ENCODE peak calls at places on chromosomes 7 and 10, in five cellular contexts. Q, S, U, F and Z are unnamed samples.

GRCh38 chr10:125035136-125035535 is 93.2 kb downstream of the ZRANB1 start:
- DNase-seq in S (no peak), Q (no peak), F (no peak), U (peak; percentile 83), Z (no peak)

GRCh38 chr10:70053896-70054641 is 1.4 kb downstream of the MACROH2A2 start:
- DNase-seq in Q (no peak), F (no peak), U (no peak), S (no peak), Z (peak; percentile 59)

GRCh38 chr7:22447759-22448158 is 52.2 kb downstream of the STEAP1B start:
- DNase-seq in U (no peak), S (no peak), F (no peak), Q (peak; percentile 45), Z (peak; percentile 53)

GRCh38 chr10:33139191-33139646 is 181.2 kb upstream of the ITGB1 start:
- DNase-seq in F (peak; percentile 53), U (no peak), S (peak; percentile 78), Q (no peak), Z (no peak)

GRCh38 chr10:123007558-123008378 is 827 bp downstream of the IKZF5 start:
- DNase-seq in F (peak; percentile 18), U (peak; percentile 8), S (peak; percentile 31), Q (no peak), Z (peak; percentile 49)

GRCh38 chr10:49187950-49188761 is at the start of gene TMEM273:
- DNase-seq in Q (no peak), S (no peak), U (no peak), F (no peak), Z (peak; percentile 25)

GRCh38 chr10:129621694-129622093 is 154.7 kb downstream of the MGMT start:
- DNase-seq in F (no peak), Q (no peak), U (no peak), S (no peak), Z (no peak)

GRCh38 chr10:28280652-28281051 is 22.2 kb downstream of the MPP7 start:
- DNase-seq in F (no peak), S (no peak), Q (no peak), U (no peak), Z (no peak)

GRCh38 chr10:100890696-100891271 is 22.0 kb upstream of the SLF2 start:
- DNase-seq in F (no peak), S (no peak), U (peak; percentile 91), Q (no peak), Z (no peak)

GRCh38 chr10:119095648-119096047 is 8.3 kb upstream of the DENND10 start:
- DNase-seq in Q (no peak), S (no peak), U (no peak), F (no peak), Z (no peak)

GRCh38 chr10:129090618-129091366 is 376.2 kb upstream of the MGMT start:
- DNase-seq in Q (no peak), U (no peak), F (no peak), S (no peak), Z (no peak)

GRCh38 chr10:106942035-106942662 is 222.4 kb downstream of the SORCS1 start:
- DNase-seq in S (no peak), U (no peak), F (no peak), Q (no peak), Z (no peak)

GRCh38 chr10:12041766-12042408 is 722 bp downstream of the UPF2 start:
- DNase-seq in F (peak; percentile 11), S (no peak), U (no peak), Q (no peak), Z (peak; percentile 25)

GRCh38 chr10:70674560-70675495 is 2.5 kb downstream of the ADAMTS14 start:
- DNase-seq in Q (no peak), S (no peak), U (no peak), F (no peak), Z (peak; percentile 35)

GRCh38 chr7:93883078-93883916 is 7.3 kb downstream of the TFPI2 start:
- DNase-seq in S (no peak), Q (no peak), U (no peak), F (no peak), Z (no peak)

GRCh38 chr7:111210996-111211395 is 120.1 kb downstream of the LRRN3 start:
- DNase-seq in S (no peak), U (no peak), F (no peak), Q (no peak), Z (no peak)

GRCh38 chr7:70215491-70215890 is 617.2 kb downstream of the AUTS2 start:
- DNase-seq in U (no peak), F (no peak), S (no peak), Q (no peak), Z (no peak)

GRCh38 chr7:1770331-1770730 is 100.3 kb downstream of the ELFN1 start:
- DNase-seq in S (no peak), F (no peak), U (no peak), Q (no peak), Z (no peak)

GRCh38 chr10:110456046-110456445 is 41.7 kb upstream of the DUSP5 start:
- DNase-seq in S (no peak), U (no peak), Q (no peak), F (no peak), Z (peak; percentile 22)

GRCh38 chr7:40918701-40919271 is 784.0 kb downstream of the SUGCT start:
- DNase-seq in F (no peak), U (peak; percentile 73), S (no peak), Q (no peak), Z (no peak)

GRCh38 chr7:35285799-35286198 is 31.9 kb upstream of the TBX20 start:
- DNase-seq in Q (no peak), S (no peak), F (no peak), U (no peak), Z (no peak)

GRCh38 chr7:89091550-89091949 is 296.0 kb upstream of the TEX47 start:
- DNase-seq in F (no peak), S (no peak), Q (no peak), U (no peak), Z (no peak)

GRCh38 chr7:101172005-101172853 is 6.9 kb upstream of the VGF start:
- DNase-seq in F (no peak), S (no peak), U (no peak), Q (peak; percentile 40), Z (peak; percentile 85)

GRCh38 chr7:137127058-137127457 is 216.5 kb downstream of the PTN start:
- DNase-seq in S (no peak), U (no peak), F (no peak), Q (no peak), Z (no peak)